ENCODE peak calls at places on chromosome 10, in five cellular contexts. Y is activated CD8-positive, alpha-beta memory T cell treated with anti-CD3 and anti-CD28 coated beads for 48 hours; G is astrocyte of the spinal cord; B is sciatic nerve; C is activated CD4-positive, alpha-beta T cell treated with anti-CD3 and anti-CD28 coated beads, Interleukin-2, amount 10 ng/mL, durations not matched to agents 7 days and 5 days. W is an unnamed sample.

GRCh38 chr10:8060010-8060703 is 5.7 kb downstream of the GATA3 start:
- DNase-seq in Y (no peak), G (peak; percentile 59), B (no peak), C (peak; percentile 86), W (peak; percentile 43)

GRCh38 chr10:95026461-95026860 is 42.8 kb downstream of the CYP2C8 start:
- DNase-seq in Y (no peak), G (no peak), B (no peak), C (no peak), W (no peak)

GRCh38 chr10:100600218-100600617 is 64.5 kb downstream of the HIF1AN start:
- DNase-seq in Y (no peak), G (no peak), B (no peak), C (no peak), W (no peak)

GRCh38 chr10:70425096-70425495 is 16.4 kb downstream of the NODAL start:
- DNase-seq in Y (no peak), G (no peak), B (no peak), C (no peak), W (no peak)

GRCh38 chr10:51629969-51630617 is 69.3 kb downstream of the CSTF2T start:
- DNase-seq in Y (no peak), G (no peak), B (no peak), C (no peak), W (no peak)

GRCh38 chr10:132575320-132576201 is 38.0 kb downstream of the INPP5A start:
- DNase-seq in Y (no peak), G (peak; percentile 97), B (no peak), C (no peak), W (no peak)

GRCh38 chr10:122859527-122859926 is 13.9 kb upstream of the CUZD1 start:
- DNase-seq in Y (no peak), G (no peak), B (no peak), C (no peak), W (no peak)

GRCh38 chr10:72663971-72664370 is 28.0 kb upstream of the MCU start:
- DNase-seq in Y (no peak), G (no peak), B (no peak), C (no peak), W (no peak)

GRCh38 chr10:32411797-32412498 is 34.0 kb upstream of the CCDC7 start:
- DNase-seq in Y (no peak), G (no peak), B (no peak), C (no peak), W (no peak)

GRCh38 chr10:11337516-11337915 is 273.9 kb downstream of the USP6NL start:
- DNase-seq in Y (no peak), G (no peak), B (no peak), C (no peak), W (no peak)

GRCh38 chr10:120943542-120943941 is 92.4 kb downstream of the WDR11 start:
- DNase-seq in Y (no peak), G (no peak), B (no peak), C (no peak), W (no peak)

GRCh38 chr10:88232029-88232895 is 350.9 kb downstream of the RNLS start:
- DNase-seq in Y (no peak), G (peak; percentile 50), B (peak; percentile 89), C (no peak), W (no peak)

GRCh38 chr10:77201135-77202111 is 436.2 kb downstream of the KCNMA1 start:
- DNase-seq in Y (no peak), G (no peak), B (no peak), C (no peak), W (no peak)

GRCh38 chr10:25766687-25767221 is 167.3 kb upstream of the MYO3A start:
- DNase-seq in Y (no peak), G (no peak), B (no peak), C (no peak), W (no peak)

GRCh38 chr10:133151528-133151927 is 8.5 kb upstream of the KNDC1 start:
- DNase-seq in Y (no peak), G (no peak), B (no peak), C (no peak), W (no peak)

GRCh38 chr10:93437000-93437945 is 44.9 kb downstream of the MYOF start:
- DNase-seq in Y (no peak), G (peak; percentile 99), B (peak; percentile 84), C (no peak), W (peak; percentile 66)

GRCh38 chr10:14389981-14390590 is 59.4 kb upstream of the FRMD4A start:
- DNase-seq in Y (no peak), G (no peak), B (no peak), C (peak; percentile 65), W (no peak)

GRCh38 chr10:67277402-67277801 is 351.6 kb downstream of the LRRTM3 start:
- DNase-seq in Y (no peak), G (no peak), B (no peak), C (no peak), W (no peak)

GRCh38 chr10:96257944-96258343 is 13.4 kb downstream of the BLNK start:
- DNase-seq in Y (no peak), G (no peak), B (no peak), C (no peak), W (no peak)

GRCh38 chr10:119871881-119872609 is 598 bp downstream of the MCMBP start:
- DNase-seq in Y (peak; percentile 35), G (no peak), B (peak; percentile 72), C (peak; percentile 58), W (no peak)

GRCh38 chr10:89644967-89645741 is at the start of gene PANK1:
- DNase-seq in Y (peak; percentile 63), G (peak; percentile 84), B (peak; percentile 82), C (peak; percentile 78), W (peak; percentile 75)